ENCODE peak calls at places on chromosomes 4 and X, in five cellular contexts. One of them, this sample, is unnamed.

GRCh38 chr4:169351860-169352259 is 81.1 kb upstream of the SH3RF1 start:
- DNase-seq in GM12878: no peak
- DNase-seq in NT2/D1: no peak
- DNase-seq in H1: no peak
- DNase-seq in HepG2: no peak
- DNase-seq in this sample: no peak

GRCh38 chr4:8353912-8354453 is 84.4 kb downstream of the HTRA3 start:
- DNase-seq in HepG2: no peak
- DNase-seq in H1: no peak
- DNase-seq in GM12878: no peak
- DNase-seq in NT2/D1: no peak
- DNase-seq in this sample: no peak

GRCh38 chr4:42167709-42168108 is 15.3 kb upstream of the BEND4 start:
- DNase-seq in HepG2: no peak
- DNase-seq in H1: no peak
- DNase-seq in GM12878: peak
- DNase-seq in NT2/D1: no peak
- DNase-seq in this sample: no peak

GRCh38 chrX:75746891-75747639 is 38.0 kb downstream of the MAGEE2 start:
- DNase-seq in NT2/D1: peak
- DNase-seq in HepG2: peak
- DNase-seq in H1: peak
- DNase-seq in GM12878: no peak
- DNase-seq in this sample: peak

GRCh38 chr4:92104506-92104905 is 199.3 kb upstream of the GRID2 start:
- DNase-seq in NT2/D1: no peak
- DNase-seq in GM12878: no peak
- DNase-seq in HepG2: no peak
- DNase-seq in H1: no peak
- DNase-seq in this sample: no peak

GRCh38 chr4:140861359-140862181 is 105.4 kb upstream of the TBC1D9 start:
- DNase-seq in GM12878: peak
- DNase-seq in HepG2: peak
- DNase-seq in H1: peak
- DNase-seq in NT2/D1: peak
- DNase-seq in this sample: peak

GRCh38 chr4:107908377-107908776 is 23.0 kb upstream of the CYP2U1 start:
- DNase-seq in HepG2: no peak
- DNase-seq in GM12878: no peak
- DNase-seq in NT2/D1: no peak
- DNase-seq in H1: no peak
- DNase-seq in this sample: no peak

GRCh38 chr4:119304431-119304830 is 17.5 kb downstream of the FABP2 start:
- DNase-seq in NT2/D1: no peak
- DNase-seq in H1: no peak
- DNase-seq in GM12878: no peak
- DNase-seq in HepG2: peak
- DNase-seq in this sample: no peak

GRCh38 chr4:6639137-6639680 is 1.3 kb upstream of the MRFAP1 start:
- DNase-seq in H1: no peak
- DNase-seq in NT2/D1: no peak
- DNase-seq in HepG2: no peak
- DNase-seq in GM12878: no peak
- DNase-seq in this sample: no peak

GRCh38 chr4:122525865-122526264 is 69.3 kb upstream of the IL2 start:
- DNase-seq in H1: no peak
- DNase-seq in GM12878: no peak
- DNase-seq in HepG2: peak
- DNase-seq in NT2/D1: no peak
- DNase-seq in this sample: no peak

GRCh38 chr4:154618708-154619315 is 6.4 kb upstream of the FGG start:
- DNase-seq in GM12878: peak
- DNase-seq in NT2/D1: peak
- DNase-seq in H1: peak
- DNase-seq in HepG2: peak
- DNase-seq in this sample: peak

GRCh38 chrX:10240918-10241317 is 84.1 kb downstream of the CLCN4 start:
- DNase-seq in HepG2: no peak
- DNase-seq in GM12878: no peak
- DNase-seq in NT2/D1: no peak
- DNase-seq in H1: no peak
- DNase-seq in this sample: no peak

GRCh38 chrX:152915541-152916241 is 17.8 kb downstream of the ZNF185 start:
- DNase-seq in GM12878: no peak
- DNase-seq in H1: peak
- DNase-seq in HepG2: peak
- DNase-seq in NT2/D1: no peak
- DNase-seq in this sample: peak

GRCh38 chr4:110165382-110166285 is 32.8 kb downstream of the ELOVL6 start:
- DNase-seq in NT2/D1: no peak
- DNase-seq in HepG2: no peak
- DNase-seq in GM12878: no peak
- DNase-seq in H1: no peak
- DNase-seq in this sample: peak

GRCh38 chr4:128623508-128624215 is 185.8 kb upstream of the JADE1 start:
- DNase-seq in H1: peak
- DNase-seq in NT2/D1: no peak
- DNase-seq in HepG2: no peak
- DNase-seq in GM12878: no peak
- DNase-seq in this sample: no peak

GRCh38 chr4:8939160-8939855 is 67.7 kb upstream of the HMX1 start:
- DNase-seq in H1: no peak
- DNase-seq in NT2/D1: no peak
- DNase-seq in HepG2: no peak
- DNase-seq in GM12878: no peak
- DNase-seq in this sample: no peak

GRCh38 chrX:36445576-36445975 is 526.0 kb downstream of the CFAP47 start:
- DNase-seq in NT2/D1: no peak
- DNase-seq in H1: no peak
- DNase-seq in HepG2: no peak
- DNase-seq in GM12878: no peak
- DNase-seq in this sample: no peak

GRCh38 chr4:106868381-106869035 is 167.6 kb downstream of the DKK2 start:
- DNase-seq in HepG2: no peak
- DNase-seq in GM12878: no peak
- DNase-seq in NT2/D1: no peak
- DNase-seq in H1: no peak
- DNase-seq in this sample: no peak

GRCh38 chr4:9765091-9765490 is 16.3 kb upstream of the DRD5 start:
- DNase-seq in H1: peak
- DNase-seq in GM12878: no peak
- DNase-seq in HepG2: peak
- DNase-seq in NT2/D1: no peak
- DNase-seq in this sample: peak

GRCh38 chr4:8539661-8540060 is 40.5 kb upstream of the GPR78 start:
- DNase-seq in HepG2: no peak
- DNase-seq in H1: no peak
- DNase-seq in GM12878: no peak
- DNase-seq in NT2/D1: no peak
- DNase-seq in this sample: no peak

GRCh38 chr4:25749150-25749794 is 93.6 kb downstream of the SLC34A2 start:
- DNase-seq in NT2/D1: no peak
- DNase-seq in HepG2: no peak
- DNase-seq in H1: no peak
- DNase-seq in GM12878: no peak
- DNase-seq in this sample: no peak

GRCh38 chr4:43990968-43991367 is 457.6 kb downstream of the KCTD8 start:
- DNase-seq in NT2/D1: no peak
- DNase-seq in GM12878: no peak
- DNase-seq in H1: no peak
- DNase-seq in HepG2: no peak
- DNase-seq in this sample: no peak

GRCh38 chr4:116118216-116118615 is 967.2 kb downstream of the TRAM1L1 start:
- DNase-seq in H1: no peak
- DNase-seq in GM12878: no peak
- DNase-seq in NT2/D1: no peak
- DNase-seq in HepG2: no peak
- DNase-seq in this sample: no peak

GRCh38 chr4:105145059-105145912 is 1.4 kb upstream of the TET2 start:
- DNase-seq in HepG2: no peak
- DNase-seq in NT2/D1: no peak
- DNase-seq in GM12878: no peak
- DNase-seq in H1: no peak
- DNase-seq in this sample: no peak

GRCh38 chr4:26048378-26048882 is 134.4 kb downstream of the SMIM20 start:
- DNase-seq in HepG2: no peak
- DNase-seq in GM12878: no peak
- DNase-seq in H1: no peak
- DNase-seq in NT2/D1: peak
- DNase-seq in this sample: no peak

GRCh38 chrX:130170752-130171445 is 863 bp upstream of the RAB33A start:
- DNase-seq in HepG2: no peak
- DNase-seq in GM12878: peak
- DNase-seq in NT2/D1: no peak
- DNase-seq in H1: peak
- DNase-seq in this sample: no peak

GRCh38 chr4:20265726-20266125 is 14.0 kb downstream of the SLIT2 start:
- DNase-seq in GM12878: no peak
- DNase-seq in NT2/D1: no peak
- DNase-seq in H1: no peak
- DNase-seq in HepG2: no peak
- DNase-seq in this sample: no peak

GRCh38 chr4:156889616-156890594 is 81.7 kb downstream of the PDGFC start:
- DNase-seq in NT2/D1: no peak
- DNase-seq in HepG2: no peak
- DNase-seq in GM12878: no peak
- DNase-seq in H1: no peak
- DNase-seq in this sample: no peak

GRCh38 chrX:16140448-16140847 is 17.1 kb downstream of the GRPR start:
- DNase-seq in HepG2: no peak
- DNase-seq in H1: no peak
- DNase-seq in GM12878: no peak
- DNase-seq in NT2/D1: no peak
- DNase-seq in this sample: no peak

GRCh38 chr4:1693131-1693896 is 9.2 kb upstream of the FAM53A start:
- DNase-seq in GM12878: no peak
- DNase-seq in H1: peak
- DNase-seq in HepG2: peak
- DNase-seq in NT2/D1: peak
- DNase-seq in this sample: peak

GRCh38 chr4:111919666-111920065 is 225.6 kb upstream of the FAM241A start:
- DNase-seq in HepG2: no peak
- DNase-seq in H1: no peak
- DNase-seq in NT2/D1: no peak
- DNase-seq in GM12878: no peak
- DNase-seq in this sample: no peak

GRCh38 chrX:21355831-21356230 is 18.4 kb upstream of the CNKSR2 start:
- DNase-seq in H1: no peak
- DNase-seq in NT2/D1: no peak
- DNase-seq in GM12878: no peak
- DNase-seq in HepG2: no peak
- DNase-seq in this sample: no peak

GRCh38 chr4:174503079-174503724 is 19.1 kb downstream of the HPGD start:
- DNase-seq in HepG2: no peak
- DNase-seq in NT2/D1: no peak
- DNase-seq in H1: no peak
- DNase-seq in GM12878: no peak
- DNase-seq in this sample: no peak

GRCh38 chr4:128481752-128482480 is 194.3 kb upstream of the PGRMC2 start:
- DNase-seq in GM12878: no peak
- DNase-seq in HepG2: no peak
- DNase-seq in H1: no peak
- DNase-seq in NT2/D1: no peak
- DNase-seq in this sample: no peak

GRCh38 chr4:108991929-108992328 is 229.1 kb upstream of the ETNPPL start:
- DNase-seq in HepG2: no peak
- DNase-seq in H1: no peak
- DNase-seq in NT2/D1: no peak
- DNase-seq in GM12878: no peak
- DNase-seq in this sample: no peak

DNA sequence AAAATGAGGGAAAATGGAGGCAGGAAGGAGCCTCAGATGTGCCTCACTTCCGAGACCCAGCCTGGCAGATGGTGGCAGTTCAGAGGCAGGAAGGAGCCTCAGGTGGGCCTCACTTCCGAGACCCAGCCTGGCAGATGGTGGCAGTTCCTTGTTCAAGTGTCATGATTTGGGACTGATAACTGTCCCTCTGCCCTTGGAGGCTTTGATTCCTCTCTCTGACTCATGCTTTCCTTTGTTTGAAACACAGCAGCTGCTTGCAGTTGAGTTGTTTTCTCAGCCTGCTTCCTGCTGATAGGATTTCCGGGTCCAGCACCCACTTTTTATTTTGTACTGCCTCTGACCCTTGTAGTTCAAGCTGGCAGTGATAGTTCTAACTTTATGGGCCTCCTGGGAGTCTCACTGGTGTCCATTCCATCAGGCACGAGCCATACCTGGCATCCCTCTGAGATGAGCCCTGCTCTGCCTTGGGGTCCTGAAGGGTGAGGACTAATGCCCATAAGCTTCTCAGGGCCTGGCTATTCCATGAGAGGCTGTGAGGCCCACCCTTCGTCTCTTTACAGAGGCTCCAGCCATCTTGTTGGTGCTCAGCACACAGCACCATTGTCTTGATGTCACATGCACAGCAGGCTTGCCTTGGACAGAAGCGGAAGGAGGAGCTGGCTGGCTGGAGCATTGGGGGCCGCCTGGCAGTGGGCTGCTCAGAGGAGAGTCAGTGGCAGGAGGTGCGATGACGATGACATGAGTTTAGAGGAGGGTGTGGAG is 13.0 kb downstream of the RGS12 start:
- DNase-seq in H1: no peak
- DNase-seq in NT2/D1: no peak
- DNase-seq in GM12878: no peak
- DNase-seq in HepG2: no peak
- DNase-seq in this sample: no peak
- TF ChIP-seq SUZ12 in H1: no peak
- TF ChIP-seq SUZ12 in NT2/D1: no peak
- TF ChIP-seq SUZ12 in GM12878: no peak
- TF ChIP-seq SUZ12 in HepG2: no peak
- TF ChIP-seq SUZ12 in this sample: no peak

GRCh38 chrX:35288657-35289056 is 346.1 kb downstream of the FAM47B start:
- DNase-seq in GM12878: no peak
- DNase-seq in HepG2: no peak
- DNase-seq in H1: no peak
- DNase-seq in NT2/D1: no peak
- DNase-seq in this sample: no peak
- TF ChIP-seq SUZ12 in GM12878: no peak
- TF ChIP-seq SUZ12 in HepG2: no peak
- TF ChIP-seq SUZ12 in H1: no peak
- TF ChIP-seq SUZ12 in NT2/D1: no peak
- TF ChIP-seq SUZ12 in this sample: no peak

GRCh38 chr4:101864660-101865059 is 74.1 kb downstream of the BANK1 start:
- DNase-seq in GM12878: no peak
- DNase-seq in HepG2: no peak
- DNase-seq in H1: no peak
- DNase-seq in NT2/D1: no peak
- DNase-seq in this sample: no peak
- TF ChIP-seq SUZ12 in GM12878: no peak
- TF ChIP-seq SUZ12 in HepG2: no peak
- TF ChIP-seq SUZ12 in H1: no peak
- TF ChIP-seq SUZ12 in NT2/D1: no peak
- TF ChIP-seq SUZ12 in this sample: no peak

DNA sequence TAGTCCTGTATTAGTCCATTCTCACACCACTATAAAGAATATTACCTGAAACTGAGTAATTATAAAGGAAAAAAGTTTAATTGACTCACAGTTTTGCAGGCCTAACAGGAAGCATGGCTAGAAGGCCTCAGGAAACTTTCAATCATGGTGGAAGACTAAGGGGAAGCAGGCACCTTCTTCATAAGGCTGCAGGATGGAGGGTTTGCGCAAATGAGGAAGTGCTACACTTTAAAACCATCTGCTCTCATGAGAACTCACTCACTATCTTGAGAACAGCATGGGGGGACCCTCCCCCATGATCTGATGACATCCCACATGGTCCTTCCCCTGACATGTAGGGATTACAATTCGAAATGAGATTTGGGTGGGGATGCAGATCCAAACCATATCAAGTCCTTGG is 12.1 kb upstream of the MAGEA11 start:
- DNase-seq in GM12878: no peak
- DNase-seq in NT2/D1: no peak
- DNase-seq in HepG2: no peak
- DNase-seq in H1: no peak
- DNase-seq in this sample: no peak
- TF ChIP-seq SUZ12 in GM12878: no peak
- TF ChIP-seq SUZ12 in NT2/D1: no peak
- TF ChIP-seq SUZ12 in HepG2: no peak
- TF ChIP-seq SUZ12 in H1: no peak
- TF ChIP-seq SUZ12 in this sample: no peak

This sample was measured in HEK293T.